ENCODE peak calls at places on chromosomes 3 and 15, in four cellular contexts. X, M, I and U are unnamed samples.

GRCh38 chr3:143330316-143330868 is 210.8 kb downstream of the CHST2 start:
- DNase-seq in X (no peak), M (no peak), I (no peak), U (no peak)

GRCh38 chr3:133928136-133928893 is 32.6 kb upstream of the RAB6B start:
- DNase-seq in X (no peak), M (peak), I (no peak), U (no peak)

GRCh38 chr3:178350763-178351162 is 185.5 kb upstream of the KCNMB2 start:
- DNase-seq in X (no peak), M (no peak), I (no peak), U (no peak)

GRCh38 chr3:66405701-66406091 is 95.1 kb downstream of the LRIG1 start:
- DNase-seq in X (no peak), M (no peak), I (no peak), U (no peak)

GRCh38 chr3:15439476-15439875 is 12.1 kb downstream of the EAF1 start:
- DNase-seq in X (no peak), M (no peak), I (no peak), U (no peak)

GRCh38 chr3:57856675-57857074 is 100.6 kb downstream of the SLMAP start:
- DNase-seq in X (peak), M (no peak), I (peak), U (no peak)

GRCh38 chr3:47162695-47163022 is 1.3 kb downstream of the SETD2 start:
- DNase-seq in X (no peak), M (no peak), I (peak), U (no peak)

GRCh38 chr3:102038477-102039142 is 189.3 kb downstream of the NFKBIZ start:
- DNase-seq in X (no peak), M (no peak), I (no peak), U (peak)

GRCh38 chr15:22839046-22839705 is 710 bp downstream of the NIPA2 start:
- DNase-seq in X (no peak), M (no peak), I (no peak), U (no peak)

GRCh38 chr3:180341516-180341915 is 260.4 kb upstream of the TTC14 start:
- DNase-seq in X (no peak), M (no peak), I (no peak), U (no peak)

GRCh38 chr15:85689729-85690128 is 105.0 kb downstream of the KLHL25 start:
- DNase-seq in X (no peak), M (peak), I (no peak), U (peak)

GRCh38 chr3:21392521-21392920 is 358.5 kb downstream of the ZNF385D start:
- DNase-seq in X (no peak), M (no peak), I (no peak), U (no peak)

GRCh38 chr15:81398456-81398855 is 24.4 kb upstream of the TMC3 start:
- DNase-seq in X (no peak), M (no peak), I (no peak), U (no peak)

GRCh38 chr3:16071246-16071645 is 103.2 kb upstream of the GALNT15 start:
- DNase-seq in X (no peak), M (no peak), I (no peak), U (no peak)

GRCh38 chr15:100525894-100526512 is 2.7 kb downstream of the CERS3 start:
- DNase-seq in X (no peak), M (no peak), I (no peak), U (no peak)

GRCh38 chr3:61417352-61417751 is 144.0 kb upstream of the PTPRG start:
- DNase-seq in X (no peak), M (no peak), I (no peak), U (no peak)

GRCh38 chr3:55683666-55684270 is 196.7 kb upstream of the WNT5A start:
- DNase-seq in X (no peak), M (no peak), I (no peak), U (no peak)

GRCh38 chr15:27043770-27044169 is 72.8 kb downstream of the GABRG3 start:
- DNase-seq in X (no peak), M (no peak), I (no peak), U (no peak)

GRCh38 chr15:27042230-27042629 is 71.2 kb downstream of the GABRG3 start:
- DNase-seq in X (no peak), M (no peak), I (no peak), U (no peak)

GRCh38 chr15:27046891-27047290 is 75.9 kb downstream of the GABRG3 start:
- DNase-seq in X (no peak), M (no peak), I (no peak), U (no peak)

GRCh38 chr15:27042646-27043045 is 71.7 kb downstream of the GABRG3 start:
- DNase-seq in X (no peak), M (no peak), I (no peak), U (no peak)

DNA sequence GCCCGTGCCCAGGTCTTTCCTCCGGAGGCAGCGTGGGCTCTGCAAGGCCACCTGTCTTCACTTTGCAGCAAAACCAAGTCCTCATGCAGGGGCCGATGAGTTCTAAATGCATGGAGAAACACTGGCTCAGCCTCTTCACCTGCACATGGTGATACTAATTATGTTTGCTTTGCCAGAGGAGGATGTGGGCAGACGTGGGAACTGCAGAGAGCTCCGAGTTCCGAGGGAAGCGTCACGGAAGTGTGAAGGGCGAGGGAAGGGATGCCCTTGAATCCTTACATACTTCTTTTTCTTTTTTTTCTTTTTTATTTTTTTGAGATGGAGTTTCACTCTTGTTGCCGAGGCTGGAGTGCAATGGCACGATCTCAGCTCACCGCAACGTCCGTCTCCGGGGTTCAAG is 74.8 kb downstream of the GABRG3 start:
- DNase-seq in X (no peak), M (no peak), I (no peak), U (no peak)
- TF ChIP-seq YY1 in X (no peak), M (no peak), I (no peak), U (no peak)

GRCh38 chr3:49813497-49814174 is at the start of gene UBA7:
- DNase-seq in X (no peak), M (no peak), I (peak), U (no peak)
- TF ChIP-seq SIN3A in X (no peak), M (no peak), I (no peak), U (no peak)

GRCh38 chr3:14200841-14201240 is 22.2 kb downstream of the LSM3 start:
- DNase-seq in X (no peak), M (no peak), I (no peak), U (no peak)

GRCh38 chr3:14204605-14205284 is 26.1 kb downstream of the LSM3 start:
- DNase-seq in X (no peak), M (peak), I (peak), U (no peak)

GRCh38 chr3:14201881-14202684 is 23.5 kb downstream of the LSM3 start:
- DNase-seq in X (no peak), M (peak), I (no peak), U (no peak)

GRCh38 chr3:14202874-14203520 is 24.4 kb downstream of the LSM3 start:
- DNase-seq in X (no peak), M (no peak), I (no peak), U (no peak)

DNA sequence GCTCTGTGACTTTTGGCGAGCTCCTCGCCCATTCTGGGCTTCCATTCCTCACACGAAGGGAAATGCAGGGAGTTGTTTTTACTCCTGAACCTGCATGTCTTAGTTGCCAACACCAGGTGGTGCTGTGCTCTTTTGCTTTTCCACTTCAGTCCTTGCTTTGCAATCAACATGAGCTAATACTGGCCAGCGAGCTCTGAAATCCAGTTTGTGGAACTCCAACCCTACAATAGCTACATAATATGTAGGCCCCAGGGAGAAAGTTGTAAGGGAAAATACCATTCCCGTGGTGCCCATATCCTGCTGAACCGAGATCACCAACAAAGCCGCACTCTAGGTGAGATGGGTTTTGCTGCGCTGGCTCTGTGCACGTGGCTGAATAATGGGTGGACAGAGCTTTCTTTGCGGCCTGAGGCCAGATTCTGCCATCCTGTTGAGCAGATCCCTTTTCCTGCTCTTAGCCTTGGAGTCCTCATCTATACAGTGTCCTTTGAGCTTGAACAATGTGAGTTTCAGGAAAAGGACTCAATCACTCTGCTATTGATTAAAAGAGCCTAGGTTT is 25.0 kb downstream of the LSM3 start:
- DNase-seq in X (peak), M (peak), I (peak), U (no peak)
- TF ChIP-seq YY1 in X (no peak), M (peak), I (no peak), U (no peak)

GRCh38 chr15:44035781-44036699 is 159.0 kb downstream of the FRMD5 start:
- DNase-seq in X (no peak), M (no peak), I (no peak), U (no peak)
- TF ChIP-seq SIN3A in X (no peak), M (no peak), I (no peak), U (no peak)